ENCODE peak calls at places on chromosomes 1 and 21, in seven cellular contexts. T is amniotic stem cell; N is stimulated activated CD8-positive, alpha-beta memory T cell treated with anti-CD3 and anti-CD28 coated beads, Interleukin-4, amount 100 ng/mL, for 4 hours; E is midbrain; W is caudate nucleus; Y is AG08396; R is NCI-H2107. J is an unnamed sample.

GRCh38 chr1:75265792-75266191 is 131.6 kb downstream of the LHX8 start:
- DNase-seq in T (no peak), N (no peak), E (peak; percentile 30), W (no peak), Y (no peak), R (peak; percentile 1), J (peak; percentile 30)

GRCh38 chr21:41958886-41959563 is 5.2 kb upstream of the C2CD2 start:
- DNase-seq in T (no peak), N (no peak), E (peak; percentile 31), W (no peak), Y (no peak), R (no peak), J (peak; percentile 36)

GRCh38 chr1:1510912-1511532 is 940 bp upstream of the ATAD3A start:
- DNase-seq in T (no peak), N (no peak), E (no peak), W (no peak), Y (no peak), R (no peak), J (no peak)

GRCh38 chr1:189992856-189993255 is 484.8 kb downstream of the BRINP3 start:
- DNase-seq in T (no peak), N (no peak), E (no peak), W (no peak), Y (no peak), R (no peak), J (no peak)

GRCh38 chr1:19033516-19033840 is 77.0 kb upstream of the IFFO2 start:
- DNase-seq in T (no peak), N (no peak), E (no peak), W (no peak), Y (no peak), R (no peak), J (no peak)

GRCh38 chr1:167043752-167044488 is 46.3 kb downstream of the GPA33 start:
- DNase-seq in T (no peak), N (peak; percentile 24), E (peak; percentile 12), W (no peak), Y (peak; percentile 64), R (peak; percentile 91), J (peak; percentile 35)

GRCh38 chr1:94697839-94698238 is 122.3 kb upstream of the SLC44A3 start:
- DNase-seq in T (no peak), N (no peak), E (no peak), W (no peak), Y (no peak), R (no peak), J (no peak)

GRCh38 chr1:212684511-212685090 is 15.0 kb downstream of the BATF3 start:
- DNase-seq in T (no peak), N (no peak), E (no peak), W (no peak), Y (no peak), R (no peak), J (no peak)

J was measured in globus pallidus.